ENCODE peak calls at places on chromosomes 1 and 21, in seven cellular contexts. One of them, this sample, is unnamed.

GRCh38 chr1:30377230-30378022 is 346.0 kb downstream of the MATN1 start:
- DNase-seq in K562: no peak
- DNase-seq in H1: no peak
- DNase-seq in SK-N-SH: no peak
- DNase-seq in GM12878: no peak
- DNase-seq in HCT116: no peak
- DNase-seq in HepG2: no peak
- DNase-seq in this sample: no peak

GRCh38 chr1:24108334-24109165 is 3.4 kb downstream of the MYOM3 start:
- DNase-seq in K562: peak
- DNase-seq in H1: no peak
- DNase-seq in SK-N-SH: no peak
- DNase-seq in GM12878: no peak
- DNase-seq in HCT116: peak
- DNase-seq in HepG2: peak
- DNase-seq in this sample: no peak

GRCh38 chr1:68795956-68796355 is 299.1 kb upstream of the DEPDC1 start:
- DNase-seq in K562: no peak
- DNase-seq in H1: no peak
- DNase-seq in SK-N-SH: no peak
- DNase-seq in GM12878: no peak
- DNase-seq in HCT116: no peak
- DNase-seq in HepG2: no peak
- DNase-seq in this sample: no peak

GRCh38 chr21:41446571-41446970 is 20.5 kb downstream of the MX1 start:
- DNase-seq in K562: no peak
- DNase-seq in H1: no peak
- DNase-seq in SK-N-SH: no peak
- DNase-seq in GM12878: no peak
- DNase-seq in HCT116: no peak
- DNase-seq in HepG2: no peak
- DNase-seq in this sample: no peak

GRCh38 chr1:110293601-110294104 is 45.5 kb upstream of the RBM15 start:
- DNase-seq in K562: no peak
- DNase-seq in H1: no peak
- DNase-seq in SK-N-SH: no peak
- DNase-seq in GM12878: no peak
- DNase-seq in HCT116: no peak
- DNase-seq in HepG2: no peak
- DNase-seq in this sample: no peak

GRCh38 chr1:191498825-191499224 is 659.4 kb upstream of the RGS18 start:
- DNase-seq in K562: no peak
- DNase-seq in H1: no peak
- DNase-seq in SK-N-SH: no peak
- DNase-seq in GM12878: no peak
- DNase-seq in HCT116: no peak
- DNase-seq in HepG2: no peak
- DNase-seq in this sample: no peak

GRCh38 chr1:116416854-116417513 is 43.9 kb downstream of the ATP1A1 start:
- DNase-seq in K562: no peak
- DNase-seq in H1: no peak
- DNase-seq in SK-N-SH: no peak
- DNase-seq in GM12878: no peak
- DNase-seq in HCT116: no peak
- DNase-seq in HepG2: no peak
- DNase-seq in this sample: no peak

GRCh38 chr1:16071614-16072013 is 1.8 kb downstream of the FAM131C start:
- DNase-seq in K562: no peak
- DNase-seq in H1: no peak
- DNase-seq in SK-N-SH: no peak
- DNase-seq in GM12878: no peak
- DNase-seq in HCT116: no peak
- DNase-seq in HepG2: no peak
- DNase-seq in this sample: no peak

GRCh38 chr1:75245239-75245638 is 111.1 kb downstream of the LHX8 start:
- DNase-seq in K562: no peak
- DNase-seq in H1: no peak
- DNase-seq in SK-N-SH: no peak
- DNase-seq in GM12878: no peak
- DNase-seq in HCT116: no peak
- DNase-seq in HepG2: no peak
- DNase-seq in this sample: no peak

GRCh38 chr1:50038235-50038809 is 14.6 kb upstream of the AGBL4 start:
- DNase-seq in K562: no peak
- DNase-seq in H1: no peak
- DNase-seq in SK-N-SH: no peak
- DNase-seq in GM12878: no peak
- DNase-seq in HCT116: no peak
- DNase-seq in HepG2: no peak
- DNase-seq in this sample: no peak

GRCh38 chr21:38807987-38808386 is 2.3 kb downstream of the ETS2 start:
- DNase-seq in K562: no peak
- DNase-seq in H1: no peak
- DNase-seq in SK-N-SH: no peak
- DNase-seq in GM12878: no peak
- DNase-seq in HCT116: no peak
- DNase-seq in HepG2: no peak
- DNase-seq in this sample: no peak

GRCh38 chr1:244444854-244445253 is 6.9 kb downstream of the ADSS2 start:
- DNase-seq in K562: no peak
- DNase-seq in H1: no peak
- DNase-seq in SK-N-SH: no peak
- DNase-seq in GM12878: no peak
- DNase-seq in HCT116: no peak
- DNase-seq in HepG2: no peak
- DNase-seq in this sample: no peak

DNA sequence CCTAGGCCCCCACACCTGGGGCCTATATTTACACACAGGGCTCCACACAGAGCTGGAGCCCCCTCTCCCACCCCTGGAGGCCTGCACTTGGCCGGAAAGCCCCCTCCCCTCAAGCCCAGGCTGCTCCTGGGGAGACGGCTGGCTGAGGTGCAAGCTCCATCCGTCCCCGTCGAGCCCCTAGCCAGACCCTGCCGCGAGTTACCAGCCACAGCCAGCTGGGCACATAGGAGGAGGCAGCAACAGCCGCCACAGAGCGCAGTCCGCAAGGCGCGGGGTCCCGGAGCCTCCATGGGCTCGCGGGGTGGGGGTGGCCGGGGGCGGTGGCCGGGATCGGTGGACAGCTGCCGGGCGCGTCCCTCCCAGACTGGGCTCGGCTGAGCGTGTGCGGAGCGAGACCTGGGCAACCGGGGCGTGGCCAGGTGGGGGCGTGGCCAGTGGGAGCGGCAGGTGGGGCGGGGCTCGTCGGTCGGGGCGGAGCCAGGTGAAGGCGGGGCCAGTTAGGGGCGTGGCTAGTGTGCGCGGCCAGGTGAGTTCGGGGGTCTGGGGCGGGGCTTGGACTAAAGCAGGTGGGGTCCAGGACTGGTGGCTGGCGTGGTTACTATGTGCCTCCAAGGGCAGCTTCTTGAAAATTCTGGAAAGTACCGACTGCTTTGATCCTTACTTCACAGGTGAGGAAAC is at the start of gene CD164L2:
- DNase-seq in K562: peak
- DNase-seq in H1: peak
- DNase-seq in SK-N-SH: peak
- DNase-seq in GM12878: no peak
- DNase-seq in HCT116: no peak
- DNase-seq in HepG2: no peak
- DNase-seq in this sample: peak
- TF ChIP-seq JUND in K562: no peak
- TF ChIP-seq JUND in H1: no peak
- TF ChIP-seq JUND in SK-N-SH: no peak
- TF ChIP-seq JUND in GM12878: no peak
- TF ChIP-seq JUND in HCT116: no peak
- TF ChIP-seq JUND in HepG2: no peak
- TF ChIP-seq JUND in this sample: no peak

DNA sequence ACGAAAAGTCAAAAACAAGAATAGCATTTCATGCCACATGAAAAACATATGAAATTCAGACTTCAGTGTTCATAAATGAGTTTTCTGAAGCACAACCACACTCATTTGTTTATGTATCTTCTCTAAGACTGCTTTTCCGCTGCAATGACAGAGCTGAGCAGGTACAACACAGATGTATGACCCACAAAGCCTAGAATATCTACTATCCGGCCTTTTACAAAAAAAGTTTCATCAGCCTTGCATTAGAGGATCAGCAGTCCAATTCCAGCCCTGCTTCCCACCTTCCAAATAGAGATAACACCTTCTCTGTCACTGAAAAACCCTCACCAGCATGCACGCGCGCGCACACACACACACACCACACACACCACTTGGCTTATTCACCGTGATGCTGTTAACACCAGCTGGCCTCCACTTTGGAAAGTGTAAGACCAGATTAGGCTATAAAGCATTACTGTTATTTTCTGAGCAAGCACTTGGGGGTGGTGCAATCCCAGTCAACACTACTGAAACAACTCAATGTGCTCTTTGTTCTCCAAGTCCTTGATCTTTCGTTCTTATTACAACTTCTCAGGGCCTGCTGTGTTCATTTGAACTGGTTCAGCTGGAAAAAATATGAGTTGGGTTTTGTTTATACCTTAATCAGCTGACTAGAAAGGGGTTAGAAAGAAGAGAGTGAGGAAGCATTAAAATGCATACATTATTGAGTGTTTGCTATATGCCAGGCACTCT is 90.0 kb downstream of the GLUL start:
- DNase-seq in K562: peak
- DNase-seq in H1: no peak
- DNase-seq in SK-N-SH: no peak
- DNase-seq in GM12878: no peak
- DNase-seq in HCT116: peak
- DNase-seq in HepG2: peak
- DNase-seq in this sample: peak
- TF ChIP-seq JUND in K562: peak
- TF ChIP-seq JUND in H1: no peak
- TF ChIP-seq JUND in SK-N-SH: no peak
- TF ChIP-seq JUND in GM12878: no peak
- TF ChIP-seq JUND in HCT116: no peak
- TF ChIP-seq JUND in HepG2: peak
- TF ChIP-seq JUND in this sample: no peak

GRCh38 chr1:227351443-227351842 is 33.2 kb upstream of the CDC42BPA start:
- DNase-seq in K562: no peak
- DNase-seq in H1: no peak
- DNase-seq in SK-N-SH: peak
- DNase-seq in GM12878: no peak
- DNase-seq in HCT116: no peak
- DNase-seq in HepG2: no peak
- DNase-seq in this sample: no peak
- TF ChIP-seq JUND in K562: no peak
- TF ChIP-seq JUND in H1: no peak
- TF ChIP-seq JUND in SK-N-SH: no peak
- TF ChIP-seq JUND in GM12878: no peak
- TF ChIP-seq JUND in HCT116: no peak
- TF ChIP-seq JUND in HepG2: no peak
- TF ChIP-seq JUND in this sample: no peak

GRCh38 chr1:232226197-232226681 is 403.7 kb downstream of the SIPA1L2 start:
- DNase-seq in K562: no peak
- DNase-seq in H1: peak
- DNase-seq in SK-N-SH: no peak
- DNase-seq in GM12878: no peak
- DNase-seq in HCT116: no peak
- DNase-seq in HepG2: no peak
- DNase-seq in this sample: peak
- TF ChIP-seq JUND in K562: no peak
- TF ChIP-seq JUND in H1: no peak
- TF ChIP-seq JUND in SK-N-SH: peak
- TF ChIP-seq JUND in GM12878: no peak
- TF ChIP-seq JUND in HCT116: no peak
- TF ChIP-seq JUND in HepG2: no peak
- TF ChIP-seq JUND in this sample: no peak

GRCh38 chr1:19309123-19309813 is 2.7 kb downstream of the AKR7A2 start:
- DNase-seq in K562: no peak
- DNase-seq in H1: no peak
- DNase-seq in SK-N-SH: no peak
- DNase-seq in GM12878: no peak
- DNase-seq in HCT116: no peak
- DNase-seq in HepG2: no peak
- DNase-seq in this sample: no peak
- TF ChIP-seq JUND in K562: no peak
- TF ChIP-seq JUND in H1: no peak
- TF ChIP-seq JUND in SK-N-SH: no peak
- TF ChIP-seq JUND in GM12878: no peak
- TF ChIP-seq JUND in HCT116: no peak
- TF ChIP-seq JUND in HepG2: no peak
- TF ChIP-seq JUND in this sample: no peak

GRCh38 chr21:36479415-36480402 is at the start of gene CLDN14:
- DNase-seq in K562: no peak
- DNase-seq in H1: no peak
- DNase-seq in SK-N-SH: no peak
- DNase-seq in GM12878: no peak
- DNase-seq in HCT116: no peak
- DNase-seq in HepG2: peak
- DNase-seq in this sample: no peak

GRCh38 chr21:36478207-36478701 is 1.7 kb downstream of the CLDN14 start:
- DNase-seq in K562: no peak
- DNase-seq in H1: no peak
- DNase-seq in SK-N-SH: no peak
- DNase-seq in GM12878: no peak
- DNase-seq in HCT116: no peak
- DNase-seq in HepG2: no peak
- DNase-seq in this sample: no peak

GRCh38 chr21:36477559-36477958 is 2.4 kb downstream of the CLDN14 start:
- DNase-seq in K562: no peak
- DNase-seq in H1: no peak
- DNase-seq in SK-N-SH: no peak
- DNase-seq in GM12878: no peak
- DNase-seq in HCT116: no peak
- DNase-seq in HepG2: no peak
- DNase-seq in this sample: no peak

GRCh38 chr21:36480618-36481017 is 696 bp upstream of the CLDN14 start:
- DNase-seq in K562: no peak
- DNase-seq in H1: no peak
- DNase-seq in SK-N-SH: no peak
- DNase-seq in GM12878: no peak
- DNase-seq in HCT116: no peak
- DNase-seq in HepG2: no peak
- DNase-seq in this sample: no peak

DNA sequence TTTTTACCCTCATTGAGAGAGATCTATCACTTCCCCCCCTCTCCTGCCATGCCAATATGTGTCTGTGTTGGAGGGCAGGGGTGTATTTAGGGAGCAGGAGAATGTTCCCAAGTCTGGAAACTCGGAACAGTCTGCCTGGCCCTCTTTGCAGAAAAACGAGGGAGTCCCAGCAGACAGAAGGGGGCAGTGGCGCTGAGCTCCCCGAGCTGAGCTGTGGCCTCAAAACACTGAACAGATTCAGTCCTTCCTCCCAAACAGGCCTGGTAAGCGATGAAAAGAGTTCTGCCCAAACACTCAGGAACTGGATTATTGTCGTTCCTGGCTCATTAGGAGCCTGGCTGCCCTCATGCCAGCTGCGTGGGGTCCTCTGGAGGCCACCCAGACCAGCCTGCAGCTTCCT is 981 bp downstream of the CLDN14 start:
- DNase-seq in K562: no peak
- DNase-seq in H1: peak
- DNase-seq in SK-N-SH: no peak
- DNase-seq in GM12878: no peak
- DNase-seq in HCT116: no peak
- DNase-seq in HepG2: no peak
- DNase-seq in this sample: no peak
- TF ChIP-seq JUND in K562: no peak
- TF ChIP-seq JUND in H1: no peak
- TF ChIP-seq JUND in SK-N-SH: no peak
- TF ChIP-seq JUND in GM12878: no peak
- TF ChIP-seq JUND in HCT116: no peak
- TF ChIP-seq JUND in HepG2: no peak
- TF ChIP-seq JUND in this sample: no peak

This sample was measured in T47D.